ENCODE peak calls at places on chromosome 6, in six cellular contexts. K is HCT116, B is endothelial cell of umbilical vein, D is hepatocyte, I is H1, S is GM23338. R is an unnamed sample.

GRCh38 chr6:71138416-71138815 is 150.2 kb upstream of the OGFRL1 start:
- DNase-seq in K (no peak), B (no peak), D (no peak), I (no peak), S (no peak), R (no peak)

GRCh38 chr6:150452642-150453243 is 83.9 kb downstream of the IYD start:
- DNase-seq in K (no peak), B (peak), D (no peak), I (no peak), S (no peak), R (no peak)

GRCh38 chr6:43304361-43304760 is 4.3 kb downstream of the CRIP3 start:
- DNase-seq in K (no peak), B (no peak), D (no peak), I (no peak), S (no peak), R (no peak)

GRCh38 chr6:56856036-56856580 is 98.8 kb upstream of the BEND6 start:
- DNase-seq in K (no peak), B (no peak), D (no peak), I (no peak), S (no peak), R (no peak)

GRCh38 chr6:53020005-53020744 is 25.1 kb upstream of the GSTA4 start:
- DNase-seq in K (no peak), B (no peak), D (no peak), I (no peak), S (no peak), R (no peak)

GRCh38 chr6:108655840-108656650 is 95.3 kb downstream of the FOXO3 start:
- DNase-seq in K (no peak), B (no peak), D (peak), I (no peak), S (no peak), R (no peak)

GRCh38 chr6:109770779-109771178 is 79.7 kb downstream of the FIG4 start:
- DNase-seq in K (no peak), B (no peak), D (no peak), I (no peak), S (no peak), R (no peak)

GRCh38 chr6:166514196-166514595 is 72.3 kb downstream of the RAMACL start:
- DNase-seq in K (no peak), B (no peak), D (no peak), I (no peak), S (peak), R (no peak)

GRCh38 chr6:121857551-121857950 is 422.1 kb downstream of the GJA1 start:
- DNase-seq in K (no peak), B (no peak), D (no peak), I (no peak), S (peak), R (no peak)

GRCh38 chr6:151141685-151142084 is 98.1 kb upstream of the AKAP12 start:
- DNase-seq in K (no peak), B (peak), D (peak), I (no peak), S (no peak), R (no peak)

GRCh38 chr6:27188885-27189418 is 58.5 kb upstream of the PRSS16 start:
- DNase-seq in K (peak), B (peak), D (peak), I (no peak), S (peak), R (peak)

GRCh38 chr6:52087498-52087999 is at the start of gene PKHD1:
- DNase-seq in K (peak), B (peak), D (peak), I (no peak), S (peak), R (no peak)

GRCh38 chr6:131523988-131524673 is 48.9 kb upstream of the ARG1 start:
- DNase-seq in K (no peak), B (no peak), D (no peak), I (no peak), S (no peak), R (no peak)

GRCh38 chr6:9192405-9192909 is 757.1 kb upstream of the SLC35B3 start:
- DNase-seq in K (no peak), B (no peak), D (no peak), I (no peak), S (no peak), R (no peak)

GRCh38 chr6:158707826-158708225 is 58.0 kb downstream of the SYTL3 start:
- DNase-seq in K (no peak), B (no peak), D (peak), I (no peak), S (no peak), R (no peak)

GRCh38 chr6:105733556-105734162 is 330.8 kb upstream of the PREP start:
- DNase-seq in K (peak), B (peak), D (peak), I (no peak), S (peak), R (no peak)

GRCh38 chr6:12032783-12033573 is 20.9 kb downstream of the HIVEP1 start:
- DNase-seq in K (no peak), B (no peak), D (no peak), I (no peak), S (no peak), R (no peak)

GRCh38 chr6:113203135-113203534 is 654.0 kb upstream of the MARCKS start:
- DNase-seq in K (no peak), B (no peak), D (no peak), I (no peak), S (no peak), R (no peak)

GRCh38 chr6:44430322-44430721 is 42.8 kb downstream of the CDC5L start:
- DNase-seq in K (no peak), B (no peak), D (no peak), I (no peak), S (no peak), R (no peak)

GRCh38 chr6:160202411-160202810 is 56.2 kb downstream of the SLC22A2 start:
- DNase-seq in K (no peak), B (no peak), D (no peak), I (no peak), S (no peak), R (no peak)

GRCh38 chr6:107862383-107862782 is 38.3 kb upstream of the SCML4 start:
- DNase-seq in K (no peak), B (no peak), D (no peak), I (no peak), S (no peak), R (no peak)

GRCh38 chr6:13725570-13725969 is 13.9 kb upstream of the RANBP9 start:
- DNase-seq in K (peak), B (no peak), D (no peak), I (no peak), S (no peak), R (peak)

DNA sequence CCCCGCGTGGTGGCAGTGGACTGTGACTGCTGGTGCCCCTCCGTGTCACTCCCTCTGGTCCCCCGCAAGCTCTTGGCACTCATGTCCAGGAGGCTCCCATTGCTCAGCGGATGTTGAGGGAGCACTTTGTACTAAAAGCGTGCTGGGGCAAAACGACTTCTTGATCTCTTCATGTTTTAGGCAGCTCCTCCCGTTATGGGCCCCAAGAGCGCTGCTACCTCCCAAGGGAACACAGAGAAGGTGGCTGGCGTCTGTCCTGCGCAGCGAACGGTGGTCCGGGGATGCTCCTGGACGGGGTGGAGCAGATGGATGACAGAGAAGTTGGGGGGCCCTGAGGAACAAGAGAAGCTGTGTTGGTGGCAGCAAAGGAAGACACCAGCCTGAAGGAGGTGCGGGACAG is 99.8 kb downstream of the TMEM242 start:
- DNase-seq in K (no peak), B (no peak), D (no peak), I (no peak), S (no peak), R (no peak)
- H3K4me2 ChIP-seq in K (no peak), B (no peak), D (no peak), I (no peak), S (no peak), R (no peak)

GRCh38 chr6:28824793-28825731 is 98.7 kb downstream of the TRIM27 start:
- DNase-seq in K (no peak), B (no peak), D (no peak), I (no peak), S (peak), R (no peak)
- H3K4me2 ChIP-seq in K (no peak), B (no peak), D (peak), I (peak), S (peak), R (peak)

DNA sequence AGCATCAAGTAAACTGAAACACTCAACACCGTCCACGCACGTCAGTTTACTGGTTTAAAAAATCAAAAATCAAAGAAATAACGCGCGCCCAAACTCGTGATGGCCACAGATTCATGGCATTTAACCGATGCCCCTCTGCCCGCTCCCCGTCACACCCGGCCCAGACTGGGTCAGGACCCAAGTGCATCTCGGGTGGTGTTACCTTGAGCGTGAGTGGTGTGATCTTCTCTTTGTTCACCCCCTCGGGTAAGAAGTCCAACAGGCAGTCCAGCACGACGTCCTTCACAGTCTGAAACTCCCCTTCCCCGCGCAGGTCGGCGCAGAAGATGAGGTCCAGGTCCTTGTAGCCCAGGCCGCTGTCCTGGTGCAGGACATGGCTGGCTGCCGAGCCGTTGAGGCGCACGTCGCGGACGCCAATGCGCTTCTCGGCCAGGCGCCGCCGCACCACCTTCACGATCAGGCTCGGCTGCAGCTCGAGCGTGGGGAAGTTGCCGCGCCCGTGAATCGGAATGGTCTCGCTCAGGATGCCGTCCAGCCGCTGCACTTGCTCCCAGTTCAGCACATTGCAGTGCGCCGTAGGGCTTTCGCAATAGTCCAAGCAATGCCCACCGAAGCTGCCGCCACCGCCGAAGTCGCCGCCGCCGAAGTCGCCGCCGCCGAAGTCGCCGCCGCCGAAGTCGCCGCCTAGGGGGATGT is 945 bp downstream of the TENT5A start:
- DNase-seq in K (peak), B (peak), D (peak), I (no peak), S (peak), R (no peak)
- H3K4me2 ChIP-seq in K (peak), B (peak), D (peak), I (peak), S (peak), R (peak)

DNA sequence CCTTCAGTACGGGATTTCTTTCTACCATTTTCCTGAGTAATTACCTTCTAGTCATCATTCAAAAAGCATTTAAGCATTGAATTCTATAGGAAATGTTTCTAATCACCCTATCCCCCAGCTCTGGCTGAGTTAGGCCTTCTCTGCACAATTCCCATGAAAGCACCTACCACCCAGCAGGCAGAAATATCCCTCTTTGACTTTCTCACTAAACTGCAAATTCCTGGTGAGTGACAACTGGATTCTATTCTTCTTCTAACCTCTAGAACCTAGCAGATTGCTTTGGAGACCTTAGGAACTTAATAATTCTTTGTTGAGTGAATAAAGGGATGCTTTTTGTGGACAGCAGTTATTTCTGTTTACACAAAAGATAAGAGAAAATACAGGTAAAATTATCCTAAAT is 328.7 kb downstream of the LAMA2 start:
- DNase-seq in K (no peak), B (no peak), D (no peak), I (no peak), S (no peak), R (no peak)
- H3K4me2 ChIP-seq in K (no peak), B (no peak), D (no peak), I (no peak), S (no peak), R (no peak)

DNA sequence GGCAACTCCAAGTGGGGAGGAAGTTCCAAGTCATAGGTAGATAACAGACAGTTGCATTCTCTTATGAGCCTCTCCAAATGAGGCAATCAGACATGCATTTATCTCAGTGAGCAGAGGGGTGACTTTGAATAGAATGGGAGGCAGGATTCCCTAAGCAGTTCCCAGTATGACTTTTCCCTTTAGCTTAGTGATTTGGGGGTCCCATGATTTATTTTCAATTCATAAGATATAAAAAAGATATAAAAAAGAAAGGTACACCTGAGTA is 823 bp upstream of the UFL1 start:
- DNase-seq in K (no peak), B (no peak), D (peak), I (no peak), S (no peak), R (no peak)
- H3K4me2 ChIP-seq in K (peak), B (peak), D (peak), I (peak), S (peak), R (peak)